ENCODE peak calls at places on chromosome 20, in five cellular contexts. One of them, this sample, is unnamed.

GRCh38 chr20:57851025-57851682 is 141.3 kb upstream of the PMEPA1 start:
- DNase-seq in psoas muscle: no peak
- DNase-seq in heart right ventricle: peak
- DNase-seq in upper lobe of right lung: no peak
- DNase-seq in CD4-positive, alpha-beta T cell: no peak
- DNase-seq in this sample: no peak

GRCh38 chr20:8764289-8764962 is 304.5 kb upstream of the PLCB4 start:
- DNase-seq in CD4-positive, alpha-beta T cell: no peak
- DNase-seq in heart right ventricle: no peak
- DNase-seq in psoas muscle: no peak
- DNase-seq in upper lobe of right lung: no peak
- DNase-seq in this sample: no peak

GRCh38 chr20:38001173-38001875 is 31.9 kb downstream of the TTI1 start:
- DNase-seq in heart right ventricle: no peak
- DNase-seq in psoas muscle: no peak
- DNase-seq in CD4-positive, alpha-beta T cell: no peak
- DNase-seq in upper lobe of right lung: no peak
- DNase-seq in this sample: no peak

GRCh38 chr20:49893242-49894072 is 21.9 kb downstream of the SPATA2 start:
- DNase-seq in psoas muscle: no peak
- DNase-seq in CD4-positive, alpha-beta T cell: no peak
- DNase-seq in upper lobe of right lung: no peak
- DNase-seq in heart right ventricle: no peak
- DNase-seq in this sample: no peak

GRCh38 chr20:32893878-32894483 is 35.3 kb downstream of the EFCAB8 start:
- DNase-seq in heart right ventricle: no peak
- DNase-seq in CD4-positive, alpha-beta T cell: no peak
- DNase-seq in psoas muscle: no peak
- DNase-seq in upper lobe of right lung: no peak
- DNase-seq in this sample: no peak

GRCh38 chr20:23501926-23502325 is 11.0 kb downstream of the CST8 start:
- DNase-seq in psoas muscle: no peak
- DNase-seq in upper lobe of right lung: no peak
- DNase-seq in CD4-positive, alpha-beta T cell: no peak
- DNase-seq in heart right ventricle: no peak
- DNase-seq in this sample: no peak

GRCh38 chr20:45052698-45053440 is 48.1 kb downstream of the KCNS1 start:
- DNase-seq in heart right ventricle: no peak
- DNase-seq in psoas muscle: no peak
- DNase-seq in upper lobe of right lung: no peak
- DNase-seq in CD4-positive, alpha-beta T cell: no peak
- DNase-seq in this sample: no peak

GRCh38 chr20:56422131-56422823 is 10.2 kb downstream of the CASS4 start:
- DNase-seq in heart right ventricle: no peak
- DNase-seq in CD4-positive, alpha-beta T cell: no peak
- DNase-seq in psoas muscle: no peak
- DNase-seq in upper lobe of right lung: no peak
- DNase-seq in this sample: no peak

GRCh38 chr20:36642136-36642535 is 3.9 kb downstream of the SLA2 start:
- DNase-seq in heart right ventricle: no peak
- DNase-seq in CD4-positive, alpha-beta T cell: no peak
- DNase-seq in upper lobe of right lung: no peak
- DNase-seq in psoas muscle: no peak
- DNase-seq in this sample: no peak

GRCh38 chr20:9359561-9360308 is 154.7 kb upstream of the LAMP5 start:
- DNase-seq in upper lobe of right lung: no peak
- DNase-seq in heart right ventricle: peak
- DNase-seq in CD4-positive, alpha-beta T cell: no peak
- DNase-seq in psoas muscle: no peak
- DNase-seq in this sample: peak

GRCh38 chr20:32474967-32475819 is 109.9 kb downstream of the NOL4L start:
- DNase-seq in CD4-positive, alpha-beta T cell: no peak
- DNase-seq in upper lobe of right lung: peak
- DNase-seq in heart right ventricle: peak
- DNase-seq in psoas muscle: peak
- DNase-seq in this sample: peak

GRCh38 chr20:34112600-34113061 is 588 bp upstream of the EIF2S2 start:
- DNase-seq in heart right ventricle: peak
- DNase-seq in psoas muscle: peak
- DNase-seq in CD4-positive, alpha-beta T cell: peak
- DNase-seq in upper lobe of right lung: peak
- DNase-seq in this sample: no peak

GRCh38 chr20:19336601-19337000 is 124.2 kb downstream of the SLC24A3 start:
- DNase-seq in upper lobe of right lung: no peak
- DNase-seq in heart right ventricle: no peak
- DNase-seq in CD4-positive, alpha-beta T cell: no peak
- DNase-seq in psoas muscle: no peak
- DNase-seq in this sample: no peak

GRCh38 chr20:19993937-19994667 is 23.1 kb upstream of the NAA20 start:
- DNase-seq in heart right ventricle: peak
- DNase-seq in psoas muscle: no peak
- DNase-seq in CD4-positive, alpha-beta T cell: no peak
- DNase-seq in upper lobe of right lung: no peak
- DNase-seq in this sample: peak

GRCh38 chr20:56439784-56440291 is 27.8 kb downstream of the CASS4 start:
- DNase-seq in psoas muscle: no peak
- DNase-seq in CD4-positive, alpha-beta T cell: no peak
- DNase-seq in heart right ventricle: peak
- DNase-seq in upper lobe of right lung: no peak
- DNase-seq in this sample: no peak

DNA sequence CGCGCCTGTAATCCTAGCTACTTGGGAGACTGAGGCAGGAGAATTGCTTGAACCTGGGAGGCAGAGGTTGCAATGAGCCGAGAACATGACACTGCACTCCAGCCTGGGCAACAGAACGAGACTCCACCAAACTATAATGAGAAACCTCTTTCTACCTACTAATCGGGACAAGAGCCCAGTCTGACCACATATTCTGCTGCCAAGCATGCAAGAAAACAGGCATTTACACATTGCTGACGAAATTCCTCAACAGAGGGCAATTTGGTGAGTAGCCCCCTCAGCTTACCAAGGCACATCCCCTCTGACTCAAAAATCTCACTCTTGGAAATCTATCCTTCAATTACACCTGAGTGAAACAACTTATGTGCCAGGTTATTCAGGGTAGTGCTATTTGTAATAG is 81.2 kb downstream of the SLC23A2 start:
- DNase-seq in psoas muscle: no peak
- DNase-seq in upper lobe of right lung: no peak
- DNase-seq in heart right ventricle: no peak
- DNase-seq in CD4-positive, alpha-beta T cell: no peak
- DNase-seq in this sample: no peak
- H3K27ac ChIP-seq in psoas muscle: no peak
- H3K27ac ChIP-seq in upper lobe of right lung: no peak
- H3K27ac ChIP-seq in heart right ventricle: no peak
- H3K27ac ChIP-seq in CD4-positive, alpha-beta T cell: no peak
- H3K27ac ChIP-seq in this sample: no peak

GRCh38 chr20:47318027-47318595 is 38.4 kb downstream of the ZMYND8 start:
- DNase-seq in psoas muscle: peak
- DNase-seq in CD4-positive, alpha-beta T cell: no peak
- DNase-seq in upper lobe of right lung: peak
- DNase-seq in heart right ventricle: peak
- DNase-seq in this sample: no peak

GRCh38 chr20:47318596-47319516 is 37.6 kb downstream of the ZMYND8 start:
- DNase-seq in CD4-positive, alpha-beta T cell: no peak
- DNase-seq in upper lobe of right lung: peak
- DNase-seq in psoas muscle: peak
- DNase-seq in heart right ventricle: peak
- DNase-seq in this sample: peak

GRCh38 chr20:47316776-47317126 is 39.7 kb downstream of the ZMYND8 start:
- DNase-seq in psoas muscle: no peak
- DNase-seq in upper lobe of right lung: peak
- DNase-seq in heart right ventricle: no peak
- DNase-seq in CD4-positive, alpha-beta T cell: no peak
- DNase-seq in this sample: no peak

GRCh38 chr20:47315339-47315662 is 41.2 kb downstream of the ZMYND8 start:
- DNase-seq in heart right ventricle: no peak
- DNase-seq in CD4-positive, alpha-beta T cell: no peak
- DNase-seq in psoas muscle: no peak
- DNase-seq in upper lobe of right lung: peak
- DNase-seq in this sample: no peak

GRCh38 chr20:47317127-47317895 is 39.2 kb downstream of the ZMYND8 start:
- DNase-seq in psoas muscle: peak
- DNase-seq in CD4-positive, alpha-beta T cell: peak
- DNase-seq in upper lobe of right lung: peak
- DNase-seq in heart right ventricle: peak
- DNase-seq in this sample: peak
- H3K27ac ChIP-seq in psoas muscle: peak
- H3K27ac ChIP-seq in CD4-positive, alpha-beta T cell: peak
- H3K27ac ChIP-seq in upper lobe of right lung: peak
- H3K27ac ChIP-seq in heart right ventricle: peak
- H3K27ac ChIP-seq in this sample: peak

GRCh38 chr20:39050555-39050902 is 88.4 kb downstream of the DHX35 start:
- DNase-seq in psoas muscle: no peak
- DNase-seq in CD4-positive, alpha-beta T cell: no peak
- DNase-seq in heart right ventricle: no peak
- DNase-seq in upper lobe of right lung: no peak
- DNase-seq in this sample: no peak

GRCh38 chr20:39048000-39048696 is 86.0 kb downstream of the DHX35 start:
- DNase-seq in psoas muscle: peak
- DNase-seq in CD4-positive, alpha-beta T cell: peak
- DNase-seq in upper lobe of right lung: peak
- DNase-seq in heart right ventricle: peak
- DNase-seq in this sample: peak

GRCh38 chr20:39047417-39047985 is 85.4 kb downstream of the DHX35 start:
- DNase-seq in psoas muscle: no peak
- DNase-seq in heart right ventricle: no peak
- DNase-seq in upper lobe of right lung: no peak
- DNase-seq in CD4-positive, alpha-beta T cell: no peak
- DNase-seq in this sample: no peak

GRCh38 chr20:39049148-39049547 is 87.0 kb downstream of the DHX35 start:
- DNase-seq in psoas muscle: no peak
- DNase-seq in heart right ventricle: no peak
- DNase-seq in CD4-positive, alpha-beta T cell: no peak
- DNase-seq in upper lobe of right lung: no peak
- DNase-seq in this sample: no peak

GRCh38 chr20:39049684-39050554 is 87.8 kb downstream of the DHX35 start:
- DNase-seq in heart right ventricle: peak
- DNase-seq in psoas muscle: peak
- DNase-seq in upper lobe of right lung: peak
- DNase-seq in CD4-positive, alpha-beta T cell: peak
- DNase-seq in this sample: no peak
- H3K27ac ChIP-seq in heart right ventricle: no peak
- H3K27ac ChIP-seq in psoas muscle: no peak
- H3K27ac ChIP-seq in upper lobe of right lung: peak
- H3K27ac ChIP-seq in CD4-positive, alpha-beta T cell: no peak
- H3K27ac ChIP-seq in this sample: peak

DNA sequence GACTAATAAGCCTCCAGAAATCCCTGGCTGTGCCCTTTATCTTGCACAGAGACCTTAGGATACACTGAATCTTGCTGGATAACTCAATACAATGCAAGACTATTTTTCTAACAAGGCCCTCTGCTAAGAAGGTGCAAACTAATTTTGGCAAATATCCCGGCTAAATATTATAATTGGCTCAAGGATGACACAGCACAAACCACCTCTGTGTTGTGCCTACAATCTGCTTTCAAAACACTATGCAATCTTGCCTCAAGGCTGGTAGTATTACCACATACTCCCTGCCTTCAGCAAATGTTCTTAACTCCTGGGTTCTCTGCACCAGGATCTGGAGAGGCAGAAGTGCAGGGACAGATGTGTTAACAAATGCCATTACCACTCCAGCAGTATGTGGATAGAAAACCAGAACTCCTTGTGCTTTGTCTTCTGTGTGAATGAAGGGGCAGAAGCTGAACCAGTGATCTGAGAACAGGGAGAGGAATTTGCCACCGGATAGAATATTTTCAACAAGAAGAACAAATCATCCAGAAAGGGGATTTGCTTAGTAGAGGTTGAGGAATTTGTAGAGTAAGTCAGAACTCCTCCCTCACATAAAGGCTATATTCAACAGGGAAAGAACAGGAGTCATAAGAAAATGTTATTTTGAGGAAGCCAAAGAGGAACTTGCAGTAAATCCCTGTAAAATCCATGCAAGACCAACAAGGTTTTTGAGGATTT is 74.1 kb upstream of the SLC4A11 start:
- DNase-seq in CD4-positive, alpha-beta T cell: no peak
- DNase-seq in psoas muscle: no peak
- DNase-seq in upper lobe of right lung: no peak
- DNase-seq in heart right ventricle: no peak
- DNase-seq in this sample: no peak
- H3K27ac ChIP-seq in CD4-positive, alpha-beta T cell: no peak
- H3K27ac ChIP-seq in psoas muscle: peak
- H3K27ac ChIP-seq in upper lobe of right lung: peak
- H3K27ac ChIP-seq in heart right ventricle: peak
- H3K27ac ChIP-seq in this sample: peak